ENCODE peak calls at places on chromosome 5, in seven cellular contexts. P, N, U, K, A, Y and G are unnamed samples.

GRCh38 chr5:172816887-172817418 is 17.1 kb upstream of the ERGIC1 start:
- DNase-seq in P (peak), N (no peak), U (peak), K (no peak), A (no peak), Y (no peak), G (no peak)

GRCh38 chr5:109656829-109657228 is 32.9 kb upstream of the MAN2A1 start:
- DNase-seq in P (no peak), N (peak), U (peak), K (peak), A (no peak), Y (no peak), G (no peak)

GRCh38 chr5:1294839-1295649 is at the start of gene TERT:
- DNase-seq in P (no peak), N (no peak), U (no peak), K (peak), A (no peak), Y (no peak), G (peak)

GRCh38 chr5:76953551-76954382 is 922 bp downstream of the CRHBP start:
- DNase-seq in P (no peak), N (no peak), U (no peak), K (no peak), A (no peak), Y (no peak), G (peak)

GRCh38 chr5:120228262-120229031 is 235.7 kb upstream of the PRR16 start:
- DNase-seq in P (no peak), N (no peak), U (no peak), K (no peak), A (no peak), Y (no peak), G (peak)

GRCh38 chr5:171908638-171909037 is 97.8 kb downstream of the FBXW11 start:
- DNase-seq in P (no peak), N (no peak), U (no peak), K (no peak), A (no peak), Y (no peak), G (no peak)

GRCh38 chr5:9063615-9064245 is 482.1 kb downstream of the SEMA5A start:
- DNase-seq in P (no peak), N (no peak), U (no peak), K (no peak), A (no peak), Y (no peak), G (no peak)

GRCh38 chr5:36371366-36371765 is 69.7 kb upstream of the RANBP3L start:
- DNase-seq in P (no peak), N (no peak), U (no peak), K (no peak), A (peak), Y (no peak), G (no peak)

GRCh38 chr5:139664273-139664693 is 16.1 kb downstream of the CXXC5 start:
- DNase-seq in P (no peak), N (no peak), U (no peak), K (no peak), A (no peak), Y (no peak), G (no peak)

GRCh38 chr5:76701298-76701697 is 14.6 kb upstream of the F2R start:
- DNase-seq in P (no peak), N (no peak), U (no peak), K (no peak), A (no peak), Y (no peak), G (no peak)

GRCh38 chr5:40171971-40172370 is 507.7 kb upstream of the PTGER4 start:
- DNase-seq in P (no peak), N (no peak), U (no peak), K (no peak), A (no peak), Y (no peak), G (no peak)

GRCh38 chr5:10513501-10514442 is 50.1 kb upstream of the ANKRD33B start:
- DNase-seq in P (no peak), N (peak), U (no peak), K (no peak), A (no peak), Y (no peak), G (peak)

GRCh38 chr5:111681414-111681790 is 75.6 kb downstream of the NREP start:
- DNase-seq in P (no peak), N (no peak), U (no peak), K (no peak), A (no peak), Y (no peak), G (no peak)

GRCh38 chr5:21142791-21143190 is 1154.8 kb upstream of the CDH18 start:
- DNase-seq in P (no peak), N (no peak), U (no peak), K (no peak), A (no peak), Y (no peak), G (no peak)